ENCODE peak calls at places on chromosome 2, in six cellular contexts. K is neural progenitor cell, G is H9, V is foreskin keratinocyte, D is osteoblast, C is brain microvascular endothelial cell. N is an unnamed sample.
A peak's percentile ranks its signal among the peaks of the same experiment; 100 is the strongest.

GRCh38 chr2:158753561-158754302 is 41.4 kb upstream of the DAPL1 start:
- DNase-seq in K (peak; percentile 79), G (peak; percentile 63), V (no peak), D (peak; percentile 58), C (peak; percentile 49), N (no peak)

GRCh38 chr2:226903179-226903578 is 67.3 kb downstream of the RHBDD1 start:
- DNase-seq in K (no peak), G (no peak), V (peak; percentile 50), D (peak; percentile 78), C (peak; percentile 88), N (peak; percentile 23)

GRCh38 chr2:84970266-84970955 is 550 bp upstream of the KCMF1 start:
- DNase-seq in K (peak; percentile 81), G (peak; percentile 62), V (no peak), D (peak; percentile 95), C (no peak), N (no peak)

GRCh38 chr2:74919827-74920226 is 38.6 kb upstream of the POLE4 start:
- DNase-seq in K (peak; percentile 88), G (peak; percentile 89), V (no peak), D (peak; percentile 88), C (peak; percentile 27), N (peak; percentile 5)

GRCh38 chr2:123976249-123976648 is 48.8 kb upstream of the CNTNAP5 start:
- DNase-seq in K (no peak), G (no peak), V (no peak), D (no peak), C (no peak), N (no peak)

GRCh38 chr2:144894612-144895300 is 374.8 kb upstream of the ZEB2 start:
- DNase-seq in K (peak; percentile 46), G (peak; percentile 56), V (no peak), D (no peak), C (no peak), N (no peak)

GRCh38 chr2:127083819-127084503 is 23.0 kb downstream of the BIN1 start:
- DNase-seq in K (no peak), G (no peak), V (no peak), D (peak; percentile 99), C (peak; percentile 59), N (peak; percentile 73)

GRCh38 chr2:134568413-134568812 is 150.4 kb downstream of the TMEM163 start:
- DNase-seq in K (no peak), G (no peak), V (no peak), D (no peak), C (no peak), N (no peak)

GRCh38 chr2:200909958-200910357 is 20.8 kb downstream of the NIF3L1 start:
- DNase-seq in K (no peak), G (no peak), V (no peak), D (no peak), C (no peak), N (no peak)

GRCh38 chr2:126771501-126772195 is 115.7 kb downstream of the GYPC start:
- DNase-seq in K (no peak), G (peak; percentile 60), V (no peak), D (no peak), C (no peak), N (no peak)

GRCh38 chr2:60429681-60430080 is 123.8 kb downstream of the BCL11A start:
- DNase-seq in K (no peak), G (no peak), V (no peak), D (no peak), C (no peak), N (no peak)

GRCh38 chr2:173218331-173219056 is 136.2 kb upstream of the CDCA7 start:
- DNase-seq in K (peak; percentile 50), G (peak; percentile 40), V (no peak), D (no peak), C (no peak), N (no peak)

GRCh38 chr2:122627388-122627787 is 871.9 kb downstream of the TSN start:
- DNase-seq in K (no peak), G (no peak), V (no peak), D (peak; percentile 18), C (peak; percentile 37), N (no peak)

GRCh38 chr2:39730685-39731302 is 48.3 kb downstream of the THUMPD2 start:
- DNase-seq in K (peak; percentile 39), G (no peak), V (no peak), D (no peak), C (peak; percentile 29), N (no peak)

GRCh38 chr2:11022064-11022463 is 110.3 kb downstream of the KCNF1 start:
- DNase-seq in K (no peak), G (no peak), V (no peak), D (no peak), C (no peak), N (no peak)

GRCh38 chr2:36801088-36801487 is 104.6 kb downstream of the VIT start:
- DNase-seq in K (no peak), G (no peak), V (no peak), D (peak; percentile 43), C (no peak), N (no peak)

GRCh38 chr2:56534321-56534720 is 350.5 kb downstream of the CCDC85A start:
- DNase-seq in K (no peak), G (no peak), V (no peak), D (no peak), C (no peak), N (no peak)

DNA sequence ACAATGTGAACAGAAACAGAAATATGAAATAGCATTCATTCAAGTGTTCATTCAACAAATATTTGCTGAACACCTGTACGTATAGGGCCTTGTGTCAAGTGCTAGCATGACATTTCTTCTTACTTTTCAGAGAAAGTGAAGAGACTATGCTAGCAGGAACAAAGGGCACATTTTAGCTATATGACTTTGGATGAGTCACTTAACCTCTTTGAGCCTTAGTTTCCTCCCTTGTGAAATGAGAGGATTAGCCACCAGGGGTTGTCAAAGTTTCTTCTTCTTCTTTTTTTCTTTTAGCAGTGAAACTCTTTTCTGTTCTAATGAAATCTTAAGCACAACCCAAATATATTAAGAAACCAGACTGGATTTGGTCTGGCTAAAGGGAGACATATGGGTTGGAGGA is 53.1 kb downstream of the FIGN start:
- DNase-seq in K (no peak), G (no peak), V (peak; percentile 60), D (no peak), C (peak; percentile 39), N (no peak)
- TF ChIP-seq CTCF in K (peak; percentile 27), G (peak; percentile 43), V (peak; percentile 60), D (peak; percentile 35), C (peak; percentile 46), N (peak; percentile 32)

GRCh38 chr2:133085646-133086045 is 415.6 kb upstream of the LYPD1 start:
- DNase-seq in K (no peak), G (no peak), V (no peak), D (no peak), C (no peak), N (no peak)

GRCh38 chr2:133077259-133077822 is 407.3 kb upstream of the LYPD1 start:
- DNase-seq in K (no peak), G (no peak), V (no peak), D (no peak), C (no peak), N (no peak)

GRCh38 chr2:133082034-133082433 is 412.0 kb upstream of the LYPD1 start:
- DNase-seq in K (no peak), G (no peak), V (no peak), D (no peak), C (no peak), N (no peak)

GRCh38 chr2:133086176-133086575 is 416.2 kb upstream of the LYPD1 start:
- DNase-seq in K (no peak), G (no peak), V (no peak), D (no peak), C (no peak), N (no peak)

GRCh38 chr2:133080822-133081221 is 410.8 kb upstream of the LYPD1 start:
- DNase-seq in K (no peak), G (no peak), V (no peak), D (no peak), C (no peak), N (no peak)
- H3K27me3 ChIP-seq in K (no peaks in the 10 kb centered on the region), G (no peaks in the 10 kb centered on the region), V (no peaks in the 10 kb centered on the region), D (no peaks in the 10 kb centered on the region), C (no peaks in the 10 kb centered on the region), N (no peaks in the 10 kb centered on the region)

GRCh38 chr2:190199530-190199929 is 120.1 kb downstream of the HIBCH start:
- DNase-seq in K (no peak), G (no peak), V (no peak), D (no peak), C (no peak), N (no peak)

GRCh38 chr2:190202018-190202417 is 117.6 kb downstream of the HIBCH start:
- DNase-seq in K (no peak), G (no peak), V (no peak), D (no peak), C (no peak), N (no peak)

GRCh38 chr2:190197143-190197720 is 122.4 kb downstream of the HIBCH start:
- DNase-seq in K (no peak), G (no peak), V (no peak), D (no peak), C (no peak), N (no peak)

GRCh38 chr2:190200603-190201002 is 119.0 kb downstream of the HIBCH start:
- DNase-seq in K (no peak), G (no peak), V (no peak), D (no peak), C (no peak), N (no peak)

DNA sequence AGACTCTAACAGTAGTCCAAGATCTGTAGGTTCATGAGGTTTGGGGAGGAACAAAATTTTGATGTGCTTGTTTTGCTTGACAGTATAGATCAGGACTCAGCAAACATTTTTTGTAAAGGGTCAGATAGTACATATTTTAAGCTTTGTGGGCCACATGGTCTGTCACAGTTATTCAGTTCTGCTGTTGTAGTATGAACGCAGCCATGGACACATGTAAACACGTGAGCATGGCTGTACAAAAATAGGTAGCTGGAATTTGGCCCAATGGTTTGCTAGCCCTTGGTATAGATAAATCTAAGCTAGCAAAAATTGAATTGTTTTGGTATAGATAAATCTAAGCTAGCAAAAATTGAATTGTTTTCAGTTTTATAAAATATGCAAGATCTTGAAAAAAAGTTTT is 120.5 kb downstream of the HIBCH start:
- DNase-seq in K (no peak), G (no peak), V (no peak), D (no peak), C (no peak), N (no peak)
- TF ChIP-seq CTCF in K (no peak), G (no peak), V (no peak), D (no peak), C (no peak), N (no peak)

GRCh38 chr2:222311978-222312738 is 13.4 kb upstream of the PAX3 start:
- DNase-seq in K (peak; percentile 65), G (no peak), V (no peak), D (no peak), C (no peak), N (no peak)

GRCh38 chr2:222310747-222311320 is 12.0 kb upstream of the PAX3 start:
- DNase-seq in K (no peak), G (no peak), V (no peak), D (no peak), C (no peak), N (no peak)

GRCh38 chr2:222311321-222311977 is 12.7 kb upstream of the PAX3 start:
- DNase-seq in K (peak; percentile 69), G (peak; percentile 77), V (no peak), D (no peak), C (no peak), N (no peak)

GRCh38 chr2:222315443-222316121 is 16.8 kb upstream of the PAX3 start:
- DNase-seq in K (no peak), G (no peak), V (no peak), D (no peak), C (no peak), N (no peak)

DNA sequence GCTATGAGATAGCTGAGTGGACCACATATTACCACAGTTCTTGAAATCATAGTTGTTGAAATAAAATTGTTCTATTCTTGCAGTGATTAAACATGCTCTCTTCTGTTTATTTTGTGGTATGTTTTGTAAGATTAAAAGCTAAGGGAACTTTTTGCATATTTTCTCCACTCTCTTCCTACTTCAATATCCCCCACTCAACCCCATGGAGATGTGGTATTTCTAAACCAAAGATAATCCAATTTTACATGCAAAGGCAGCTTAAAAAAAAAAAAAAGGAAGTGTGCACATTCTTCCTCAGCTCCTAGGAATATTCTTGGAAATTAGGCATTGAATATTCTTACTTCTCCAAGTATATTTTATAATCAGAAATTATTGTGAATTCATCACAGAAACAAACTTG is 15.0 kb upstream of the PAX3 start:
- DNase-seq in K (no peak), G (no peak), V (no peak), D (no peak), C (no peak), N (no peak)
- H3K27me3 ChIP-seq in K (peaks cover 97% of the 10 kb centered on the region), G (peaks cover 77% of the 10 kb centered on the region), V (peaks cover 99% of the 10 kb centered on the region), D (peaks cover 74% of the 10 kb centered on the region), C (peaks cover 81% of the 10 kb centered on the region), N (peaks cover 55% of the 10 kb centered on the region)

N was measured in kidney epithelial cell.